ENCODE peak calls at places on chromosomes 5 and 9, in five cellular contexts. A is lung, U is lower lobe of right lung, X is mesendoderm, S is spleen. L is an unnamed sample.

GRCh38 chr5:173565491-173566038 is 50.9 kb downstream of the BOD1 start:
- DNase-seq in A (no peak), X (no peak), U (no peak), S (no peak), L (no peak)

GRCh38 chr9:30943446-30944232 is 1440.8 kb upstream of the ACO1 start:
- DNase-seq in U (peak; percentile 28), S (peak; percentile 73), X (no peak), A (no peak), L (no peak)

GRCh38 chr9:136230365-136230764 is 15.2 kb downstream of the QSOX2 start:
- DNase-seq in U (no peak), A (no peak), S (no peak), X (no peak), L (no peak)

GRCh38 chr5:57532513-57533497 is 50.2 kb upstream of the ACTBL2 start:
- DNase-seq in X (peak; percentile 21), U (no peak), A (no peak), S (no peak), L (no peak)

GRCh38 chr5:95986937-95987520 is 25.4 kb upstream of the ELL2 start:
- DNase-seq in A (no peak), U (no peak), X (no peak), S (no peak), L (no peak)

GRCh38 chr9:131755541-131756198 is 15.8 kb upstream of the RAPGEF1 start:
- DNase-seq in A (peak; percentile 74), U (peak; percentile 88), X (peak; percentile 90), S (peak; percentile 94), L (peak; percentile 84)

GRCh38 chr9:115137511-115137910 is 19.6 kb upstream of the TNC start:
- DNase-seq in U (no peak), X (peak; percentile 56), A (no peak), S (no peak), L (no peak)

GRCh38 chr5:64742411-64742810 is 26.1 kb downstream of the SREK1IP1 start:
- DNase-seq in X (no peak), S (no peak), U (no peak), A (no peak), L (no peak)

GRCh38 chr9:133387680-133388079 is 11.5 kb downstream of the STKLD1 start:
- DNase-seq in X (no peak), U (no peak), A (no peak), S (no peak), L (no peak)

GRCh38 chr9:115167175-115167574 is 49.2 kb upstream of the TNC start:
- DNase-seq in S (no peak), X (peak; percentile 80), U (no peak), A (no peak), L (no peak)

GRCh38 chr5:139593716-139594319 is 32.7 kb downstream of the UBE2D2 start:
- DNase-seq in A (no peak), X (no peak), S (no peak), U (no peak), L (no peak)

GRCh38 chr9:3288686-3289085 is 237.1 kb downstream of the RFX3 start:
- DNase-seq in U (no peak), S (no peak), A (no peak), X (no peak), L (no peak)

GRCh38 chr9:131562032-131562959 is 17.0 kb downstream of the PRRT1B start:
- DNase-seq in A (no peak), S (no peak), X (peak; percentile 81), U (no peak), L (peak; percentile 60)

GRCh38 chr5:138716456-138716924 is 36.7 kb upstream of the CTNNA1 start:
- DNase-seq in A (no peak), U (no peak), X (peak; percentile 45), S (no peak), L (peak; percentile 61)

GRCh38 chr5:13664377-13664776 is 280.1 kb downstream of the DNAH5 start:
- DNase-seq in U (no peak), A (no peak), X (no peak), S (no peak), L (no peak)

GRCh38 chr5:178469975-178470692 is 120.1 kb downstream of the COL23A1 start:
- DNase-seq in X (peak; percentile 82), A (no peak), U (no peak), S (no peak), L (peak; percentile 45)
- H3K27me3 ChIP-seq in X (no peaks in the 10 kb centered on the region), A (no peaks in the 10 kb centered on the region), U (no peaks in the 10 kb centered on the region), S (no peaks in the 10 kb centered on the region), L (no peaks in the 10 kb centered on the region)

GRCh38 chr9:109166171-109166770 is 778 bp downstream of the FRRS1L start:
- DNase-seq in U (no peak), X (no peak), S (no peak), A (no peak), L (peak; percentile 77)
- H3K4me3 ChIP-seq in U (no peak overlapping the region), X (no peak overlapping the region), S (no peak overlapping the region), A (no peak overlapping the region), L (peak overlapping the region; percentile 41)

GRCh38 chr5:53453898-53454837 is 26.3 kb upstream of the FST start:
- DNase-seq in S (no peak), X (peak; percentile 51), A (no peak), U (no peak), L (no peak)

GRCh38 chr5:53456366-53456765 is 24.1 kb upstream of the FST start:
- DNase-seq in U (no peak), X (no peak), A (no peak), S (no peak), L (no peak)
- H3K36me3 ChIP-seq in U (no peaks in the 10 kb centered on the region), X (no peaks in the 10 kb centered on the region), A (no peaks in the 10 kb centered on the region), S (no peaks in the 10 kb centered on the region), L (no peaks in the 10 kb centered on the region)

DNA sequence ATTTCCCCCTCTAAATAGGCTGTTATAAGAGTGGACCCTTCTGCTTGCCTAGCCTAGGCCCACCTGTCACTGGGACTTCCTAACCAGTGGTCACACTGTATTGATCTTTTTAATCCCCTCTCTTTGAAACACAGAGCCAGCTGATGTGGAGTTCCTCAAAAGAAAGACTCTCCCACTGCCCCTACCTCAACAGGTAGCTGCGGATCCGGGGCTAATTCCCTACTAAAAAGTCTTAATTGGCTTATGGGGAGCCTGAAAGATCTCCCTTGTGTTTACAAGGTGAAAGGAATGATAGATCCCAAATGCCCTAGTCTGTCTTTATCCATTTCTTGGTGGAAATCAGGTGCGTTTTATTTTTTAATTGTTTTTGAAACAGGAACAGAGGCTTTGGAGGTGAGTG is 2.0 kb downstream of the NEUROG1 start:
- DNase-seq in X (no peak), U (no peak), A (no peak), S (no peak), L (no peak)
- H3K27me3 ChIP-seq in X (peaks cover 80% of the 10 kb centered on the region), U (peaks cover 84% of the 10 kb centered on the region), A (peaks cover 14% of the 10 kb centered on the region), S (no peaks in the 10 kb centered on the region), L (peaks cover 99% of the 10 kb centered on the region)

DNA sequence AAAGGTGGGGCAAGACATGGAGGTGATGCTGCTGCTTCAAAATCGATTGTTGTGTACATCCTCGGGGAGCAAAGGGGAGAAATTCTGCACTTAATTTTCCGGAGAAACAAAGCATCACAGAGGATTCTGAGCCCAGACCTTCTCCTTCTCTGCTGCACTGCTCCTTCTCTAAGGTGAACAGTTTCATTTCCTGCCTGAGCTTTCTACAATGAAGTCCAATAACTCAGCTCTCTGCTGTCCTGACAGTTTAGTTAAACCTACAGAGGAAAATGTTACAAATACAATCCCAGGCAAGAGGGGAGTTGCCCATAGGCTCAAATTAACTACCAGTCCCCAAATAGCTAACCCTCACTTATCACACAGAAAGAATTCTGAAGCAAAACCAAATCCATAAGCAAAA is 206.3 kb downstream of the EFNA5 start:
- DNase-seq in U (no peak), A (no peak), X (no peak), S (no peak), L (no peak)
- H3K4me3 ChIP-seq in U (no peak overlapping the region), A (no peak overlapping the region), X (no peak overlapping the region), S (no peak overlapping the region), L (no peak overlapping the region)

DNA sequence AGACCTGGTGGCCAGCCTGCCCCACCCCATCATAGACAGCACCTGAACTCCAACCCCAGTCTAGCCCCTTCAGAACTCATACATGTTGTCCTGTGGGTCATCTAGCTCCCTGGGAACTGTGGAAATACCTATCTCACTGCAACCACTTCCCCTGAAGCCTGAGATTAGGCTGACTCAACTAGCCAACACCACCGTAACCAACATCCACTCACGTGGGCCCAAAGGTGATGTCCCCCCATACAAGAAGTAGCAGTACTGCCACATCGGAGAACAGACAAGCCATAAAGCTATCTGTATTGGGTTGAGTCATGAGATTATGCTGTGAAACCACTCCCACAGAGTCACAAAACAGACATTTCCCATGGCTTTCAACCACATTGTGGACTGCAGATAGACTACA is 46.6 kb downstream of the OSMR start:
- DNase-seq in S (no peak), A (no peak), U (no peak), X (no peak), L (no peak)
- H3K36me3 ChIP-seq in S (no peaks in the 10 kb centered on the region), A (peaks cover 7% of the 10 kb centered on the region), U (peaks cover 18% of the 10 kb centered on the region), X (no peaks in the 10 kb centered on the region), L (no peaks in the 10 kb centered on the region)

GRCh38 chr5:155870636-155871035 is 456.3 kb upstream of the SGCD start:
- DNase-seq in A (no peak), U (no peak), X (no peak), S (no peak), L (no peak)
- H3K27me3 ChIP-seq in A (no peaks in the 10 kb centered on the region), U (no peaks in the 10 kb centered on the region), X (no peaks in the 10 kb centered on the region), S (no peaks in the 10 kb centered on the region), L (no peaks in the 10 kb centered on the region)

L was measured in H7.